ENCODE peak calls at places on chromosomes 7 and 10, in five cellular contexts. G is HepG2; N is stimulated activated CD4-positive, alpha-beta T cell treated with anti-CD3 and anti-CD28 coated beads, Interleukin-2, amount 100 ng/mL, for 48 hours; H is NCI-H2227 treated with DMSO at 0.1 percent for 48 hours; U is neural crest cell. D is an unnamed sample.

GRCh38 chr10:132422169-132422691 is 25.2 kb downstream of the PWWP2B start:
- DNase-seq in N (no peak), G (no peak), U (no peak), H (no peak), D (no peak)

GRCh38 chr10:15898046-15898445 is 37.7 kb upstream of the MINDY3 start:
- DNase-seq in G (no peak), U (no peak), H (no peak), N (no peak), D (no peak)

GRCh38 chr7:29116801-29117200 is 29.5 kb downstream of the CPVL start:
- DNase-seq in G (no peak), U (no peak), N (no peak), H (no peak), D (no peak)

GRCh38 chr7:25619963-25620799 is 391.9 kb upstream of the NPVF start:
- DNase-seq in N (peak), H (no peak), G (no peak), U (no peak), D (peak)

GRCh38 chr10:17445400-17445998 is 8.9 kb downstream of the ST8SIA6 start:
- DNase-seq in G (no peak), U (no peak), N (no peak), H (no peak), D (peak)

GRCh38 chr10:129417164-129417563 is 49.9 kb upstream of the MGMT start:
- DNase-seq in N (no peak), U (no peak), H (no peak), G (peak), D (no peak)

GRCh38 chr10:31526178-31526577 is 207.2 kb downstream of the ZEB1 start:
- DNase-seq in N (no peak), U (no peak), G (no peak), H (no peak), D (no peak)

GRCh38 chr7:75649462-75649861 is 89.3 kb downstream of the HIP1 start:
- DNase-seq in U (no peak), N (no peak), G (no peak), H (peak), D (peak)

GRCh38 chr10:113441220-113441619 is 111.6 kb upstream of the HABP2 start:
- DNase-seq in H (no peak), U (no peak), N (no peak), G (peak), D (no peak)

GRCh38 chr10:97781541-97782331 is 9.9 kb upstream of the SFRP5 start:
- DNase-seq in N (no peak), H (no peak), G (no peak), U (no peak), D (no peak)

GRCh38 chr7:8190121-8190895 is 71.7 kb downstream of the ICA1 start:
- DNase-seq in N (peak), G (peak), H (peak), U (peak), D (peak)

GRCh38 chr10:128859738-128860386 is 607.2 kb upstream of the MGMT start:
- DNase-seq in G (peak), H (no peak), N (peak), U (peak), D (peak)